ENCODE peak calls at places on chromosomes 16 and 17, in four cellular contexts. B is tibial nerve, N is psoas muscle, M is mammary epithelial cell. G is an unnamed sample.

GRCh38 chr16:68229431-68230175 is 6.3 kb downstream of the ESRP2 start:
- DNase-seq in B (peak; percentile 57), M (peak; percentile 23), N (no peak), G (no peak)

GRCh38 chr16:678858-679807 is 1.1 kb upstream of the STUB1 start:
- DNase-seq in M (peak; percentile 30), B (no peak), N (peak; percentile 76), G (no peak)

GRCh38 chr16:83717814-83718213 is 90.0 kb upstream of the HSBP1 start:
- DNase-seq in M (peak; percentile 33), N (no peak), B (no peak), G (no peak)

GRCh38 chr17:57396515-57396921 is 140.2 kb downstream of the MSI2 start:
- DNase-seq in B (no peak), N (no peak), M (no peak), G (no peak)

GRCh38 chr17:32265896-32266388 is 310 bp downstream of the RHBDL3 start:
- DNase-seq in B (no peak), N (no peak), M (no peak), G (no peak)

GRCh38 chr16:8788578-8789172 is 8.8 kb downstream of the TMEM186 start:
- DNase-seq in B (no peak), M (no peak), N (no peak), G (no peak)

GRCh38 chr17:73232587-73233373 is 28.9 kb downstream of the CPSF4L start:
- DNase-seq in M (peak; percentile 57), N (no peak), B (no peak), G (no peak)

GRCh38 chr16:28317040-28317880 is 24.9 kb downstream of the SBK1 start:
- DNase-seq in B (peak; percentile 57), M (peak; percentile 17), N (peak; percentile 68), G (no peak)

GRCh38 chr17:48413613-48414405 is 16.2 kb downstream of the SKAP1 start:
- DNase-seq in M (no peak), N (no peak), B (no peak), G (no peak)

GRCh38 chr17:81667754-81668153 is 1.2 kb downstream of the CCDC137 start:
- DNase-seq in M (peak; percentile 25), N (no peak), B (no peak), G (no peak)

GRCh38 chr16:1884155-1884760 is 12.3 kb upstream of the MEIOB start:
- DNase-seq in B (no peak), N (no peak), M (no peak), G (no peak)

GRCh38 chr16:2975161-2975795 is 5.0 kb downstream of the PKMYT1 start:
- DNase-seq in N (no peak), M (no peak), B (no peak), G (no peak)

GRCh38 chr16:55552621-55553020 is 13.9 kb upstream of the CAPNS2 start:
- DNase-seq in B (no peak), N (no peak), M (peak; percentile 86), G (no peak)

GRCh38 chr17:47694018-47694817 is at the start of gene TBKBP1:
- DNase-seq in B (peak; percentile 15), M (no peak), N (peak; percentile 59), G (no peak)

GRCh38 chr17:67461228-67461780 is 84.2 kb downstream of the PITPNC1 start:
- DNase-seq in B (no peak), N (no peak), M (no peak), G (no peak)

GRCh38 chr16:73056383-73056782 is 8.5 kb upstream of the ZFHX3 start:
- DNase-seq in N (no peak), B (no peak), M (no peak), G (no peak)

GRCh38 chr17:63464691-63465090 is 12.2 kb upstream of the ACE start:
- DNase-seq in N (no peak), M (no peak), B (no peak), G (no peak)

GRCh38 chr17:2593846-2594656 is 597 bp downstream of the PAFAH1B1 start:
- DNase-seq in B (peak; percentile 79), M (peak; percentile 75), N (peak; percentile 85), G (no peak)

GRCh38 chr16:53502331-53503269 is at the start of gene AKTIP:
- DNase-seq in M (peak; percentile 43), N (peak; percentile 42), B (no peak), G (no peak)

GRCh38 chr17:66842505-66842904 is 7.6 kb downstream of the CACNG5 start:
- DNase-seq in N (no peak), M (no peak), B (no peak), G (no peak)

GRCh38 chr17:28530250-28530649 is 22.2 kb downstream of the UNC119 start:
- DNase-seq in B (no peak), M (no peak), N (no peak), G (no peak)

GRCh38 chr17:61305024-61305423 is 94.6 kb upstream of the TBX2 start:
- DNase-seq in B (no peak), N (no peak), M (no peak), G (no peak)

GRCh38 chr16:14131774-14132695 is 60.9 kb downstream of the MRTFB start:
- DNase-seq in B (no peak), M (no peak), N (no peak), G (no peak)

GRCh38 chr17:77526259-77526711 is 385.5 kb downstream of the SEC14L1 start:
- DNase-seq in N (no peak), M (no peak), B (no peak), G (no peak)

GRCh38 chr16:16155234-16155633 is 68.1 kb downstream of the ABCC6 start:
- DNase-seq in M (no peak), B (no peak), N (no peak), G (no peak)

GRCh38 chr16:62036101-62036806 is at the start of gene CDH8:
- DNase-seq in B (no peak), M (peak; percentile 14), N (no peak), G (no peak)

GRCh38 chr16:50602531-50603205 is 54.5 kb downstream of the NKD1 start:
- DNase-seq in M (peak; percentile 52), B (no peak), N (no peak), G (no peak)

GRCh38 chr16:27315333-27316037 is 1.7 kb downstream of the IL4R start:
- DNase-seq in B (peak; percentile 48), N (peak; percentile 64), M (peak; percentile 96), G (no peak)

GRCh38 chr17:1653735-1654134 is 4.1 kb upstream of the RILP start:
- DNase-seq in N (no peak), M (no peak), B (no peak), G (no peak)

GRCh38 chr16:70437582-70438324 is 1.1 kb downstream of the ST3GAL2 start:
- DNase-seq in N (no peak), B (no peak), M (peak; percentile 34), G (no peak)

GRCh38 chr16:11526921-11527320 is 59.8 kb downstream of the LITAF start:
- DNase-seq in M (no peak), B (no peak), N (no peak), G (no peak)

GRCh38 chr16:73047221-73047535 is 750 bp downstream of the ZFHX3 start:
- DNase-seq in B (no peak), N (no peak), M (no peak), G (no peak)

GRCh38 chr17:69567130-69567529 is 152.6 kb downstream of the MAP2K6 start:
- DNase-seq in M (no peak), B (no peak), N (no peak), G (no peak)

GRCh38 chr17:48528153-48528912 is 2.5 kb downstream of the HOXB1 start:
- DNase-seq in M (no peak), N (no peak), B (no peak), G (no peak)

GRCh38 chr17:21129023-21129681 is 2.4 kb downstream of the DHRS7B start:
- DNase-seq in N (peak; percentile 38), B (peak; percentile 43), M (no peak), G (no peak)

GRCh38 chr17:50615818-50616217 is 18.9 kb upstream of the ABCC3 start:
- DNase-seq in B (no peak), M (no peak), N (no peak), G (no peak)

GRCh38 chr16:48963306-48963705 is 318.3 kb downstream of the CBLN1 start:
- DNase-seq in M (peak; percentile 51), B (no peak), N (no peak), G (no peak)

GRCh38 chr16:27779719-27780161 is 229.8 kb downstream of the KATNIP start:
- DNase-seq in M (peak; percentile 12), B (peak; percentile 49), N (peak; percentile 49), G (no peak)

GRCh38 chr16:85213926-85214294 is 101.6 kb upstream of the CIBAR2 start:
- DNase-seq in N (no peak), B (no peak), M (no peak), G (no peak)

GRCh38 chr17:27407916-27408846 is 48.1 kb upstream of the KSR1 start:
- DNase-seq in B (no peak), M (peak; percentile 48), N (no peak), G (peak; percentile 54)
- TF ChIP-seq CTCF in B (no peak), M (no peak), N (peak; percentile 5), G (no peak)

GRCh38 chr17:31061678-31062077 is 33.1 kb upstream of the NF1 start:
- DNase-seq in N (no peak), B (no peak), M (no peak), G (no peak)
- TF ChIP-seq CTCF in N (no peak), B (no peak), M (no peak), G (peak; percentile 28)

GRCh38 chr17:14300628-14301278 is at the start of gene HS3ST3B1:
- DNase-seq in B (peak; percentile 95), N (peak; percentile 98), M (peak; percentile 99), G (peak; percentile 57)
- TF ChIP-seq CTCF in B (no peak), N (no peak), M (no peak), G (peak; percentile 9)

DNA sequence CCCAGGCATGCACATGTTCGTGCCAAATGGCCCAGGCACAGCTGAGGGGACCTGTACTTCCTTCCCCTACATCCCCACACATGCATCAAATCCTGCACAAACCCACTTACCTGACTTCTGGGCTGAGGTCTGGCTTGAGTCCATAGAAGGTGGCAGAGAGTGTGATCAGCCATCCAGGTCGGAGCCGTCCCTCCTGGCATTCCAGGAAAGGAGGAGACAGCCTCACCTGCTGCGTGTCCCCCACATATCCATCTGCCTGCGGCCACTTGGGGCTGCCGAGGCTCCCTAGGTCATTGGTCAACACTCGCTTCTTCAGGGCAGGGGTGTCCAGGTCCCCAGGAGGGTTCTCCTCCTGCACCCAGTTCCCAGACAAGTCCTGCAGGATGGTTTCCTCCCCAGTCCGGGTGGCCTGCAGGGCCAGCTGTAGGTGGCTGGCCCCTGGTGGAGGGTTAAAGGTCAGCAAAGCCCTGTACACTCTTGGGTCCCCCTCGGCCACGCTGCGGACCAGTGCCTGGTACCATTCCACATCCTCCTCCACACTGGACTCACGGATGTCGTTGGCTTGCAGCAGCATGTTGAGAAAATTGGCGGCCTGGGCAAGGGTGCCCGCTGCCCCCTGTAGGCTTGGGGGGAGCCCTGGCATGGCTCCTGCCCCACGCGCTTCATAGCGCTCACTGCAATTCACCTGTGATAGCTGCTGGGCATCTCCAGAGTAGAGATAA is 709 bp downstream of the GPR179 start:
- DNase-seq in M (no peak), N (no peak), B (no peak), G (no peak)
- TF ChIP-seq CTCF in M (no peak), N (no peak), B (no peak), G (no peak)

GRCh38 chr17:59607817-59608403 is 11.8 kb upstream of the CLTC start:
- DNase-seq in M (no peak), B (no peak), N (no peak), G (no peak)
- TF ChIP-seq CTCF in M (peak; percentile 39), B (no peak), N (no peak), G (peak; percentile 39)

G was measured in epithelial cell of proximal tubule.